ENCODE peak calls at places on chromosomes 1 and 21, in five cellular contexts. One of them, this sample, is unnamed.

GRCh38 chr1:117631361-117631760 is 25.5 kb downstream of the TENT5C start:
- DNase-seq in fibroblast of villous mesenchyme: no peak
- DNase-seq in OCI-LY7: peak; percentile 82
- DNase-seq in psoas muscle: no peak
- DNase-seq in CD8-positive, alpha-beta memory T cell: no peak
- DNase-seq in this sample: no peak

GRCh38 chr1:12809933-12810332 is 18.7 kb downstream of the PRAMEF1 start:
- DNase-seq in fibroblast of villous mesenchyme: no peak
- DNase-seq in OCI-LY7: no peak
- DNase-seq in psoas muscle: no peak
- DNase-seq in CD8-positive, alpha-beta memory T cell: no peak
- DNase-seq in this sample: no peak

GRCh38 chr1:10767282-10767681 is 29.2 kb downstream of the CASZ1 start:
- DNase-seq in fibroblast of villous mesenchyme: no peak
- DNase-seq in OCI-LY7: no peak
- DNase-seq in psoas muscle: no peak
- DNase-seq in CD8-positive, alpha-beta memory T cell: no peak
- DNase-seq in this sample: no peak

GRCh38 chr1:109783436-109783835 is 19.7 kb upstream of the EPS8L3 start:
- DNase-seq in fibroblast of villous mesenchyme: peak; percentile 72
- DNase-seq in OCI-LY7: no peak
- DNase-seq in psoas muscle: no peak
- DNase-seq in CD8-positive, alpha-beta memory T cell: no peak
- DNase-seq in this sample: no peak

GRCh38 chr1:235415008-235415904 is 48.0 kb downstream of the TBCE start:
- DNase-seq in fibroblast of villous mesenchyme: peak; percentile 84
- DNase-seq in OCI-LY7: peak; percentile 77
- DNase-seq in psoas muscle: peak; percentile 40
- DNase-seq in CD8-positive, alpha-beta memory T cell: peak; percentile 38
- DNase-seq in this sample: peak; percentile 41

GRCh38 chr1:117318456-117318855 is 48.8 kb upstream of the MAN1A2 start:
- DNase-seq in fibroblast of villous mesenchyme: no peak
- DNase-seq in OCI-LY7: no peak
- DNase-seq in psoas muscle: no peak
- DNase-seq in CD8-positive, alpha-beta memory T cell: no peak
- DNase-seq in this sample: peak; percentile 48

GRCh38 chr1:14924455-14925325 is 228.9 kb upstream of the TMEM51 start:
- DNase-seq in fibroblast of villous mesenchyme: peak; percentile 65
- DNase-seq in OCI-LY7: no peak
- DNase-seq in psoas muscle: peak; percentile 37
- DNase-seq in CD8-positive, alpha-beta memory T cell: no peak
- DNase-seq in this sample: no peak

GRCh38 chr1:119253366-119253765 is 112.9 kb upstream of the WARS2 start:
- DNase-seq in fibroblast of villous mesenchyme: no peak
- DNase-seq in OCI-LY7: no peak
- DNase-seq in psoas muscle: no peak
- DNase-seq in CD8-positive, alpha-beta memory T cell: no peak
- DNase-seq in this sample: no peak

GRCh38 chr1:202807367-202807925 is 775 bp downstream of the KDM5B start:
- DNase-seq in fibroblast of villous mesenchyme: peak; percentile 49
- DNase-seq in OCI-LY7: no peak
- DNase-seq in psoas muscle: peak; percentile 27
- DNase-seq in CD8-positive, alpha-beta memory T cell: peak; percentile 26
- DNase-seq in this sample: no peak

GRCh38 chr1:235910357-235911299 is 43.9 kb upstream of the LYST start:
- DNase-seq in fibroblast of villous mesenchyme: peak; percentile 91
- DNase-seq in OCI-LY7: no peak
- DNase-seq in psoas muscle: peak; percentile 40
- DNase-seq in CD8-positive, alpha-beta memory T cell: no peak
- DNase-seq in this sample: peak; percentile 91

GRCh38 chr21:42321231-42321630 is 6.0 kb upstream of the TFF3 start:
- DNase-seq in fibroblast of villous mesenchyme: no peak
- DNase-seq in OCI-LY7: no peak
- DNase-seq in psoas muscle: no peak
- DNase-seq in CD8-positive, alpha-beta memory T cell: no peak
- DNase-seq in this sample: no peak

GRCh38 chr21:42321845-42322244 is 6.6 kb upstream of the TFF3 start:
- DNase-seq in fibroblast of villous mesenchyme: no peak
- DNase-seq in OCI-LY7: no peak
- DNase-seq in psoas muscle: no peak
- DNase-seq in CD8-positive, alpha-beta memory T cell: no peak
- DNase-seq in this sample: no peak

GRCh38 chr21:42319851-42320602 is 4.8 kb upstream of the TFF3 start:
- DNase-seq in fibroblast of villous mesenchyme: no peak
- DNase-seq in OCI-LY7: peak; percentile 27
- DNase-seq in psoas muscle: no peak
- DNase-seq in CD8-positive, alpha-beta memory T cell: no peak
- DNase-seq in this sample: no peak

GRCh38 chr21:42320791-42321190 is 5.6 kb upstream of the TFF3 start:
- DNase-seq in fibroblast of villous mesenchyme: no peak
- DNase-seq in OCI-LY7: no peak
- DNase-seq in psoas muscle: no peak
- DNase-seq in CD8-positive, alpha-beta memory T cell: no peak
- DNase-seq in this sample: no peak

DNA sequence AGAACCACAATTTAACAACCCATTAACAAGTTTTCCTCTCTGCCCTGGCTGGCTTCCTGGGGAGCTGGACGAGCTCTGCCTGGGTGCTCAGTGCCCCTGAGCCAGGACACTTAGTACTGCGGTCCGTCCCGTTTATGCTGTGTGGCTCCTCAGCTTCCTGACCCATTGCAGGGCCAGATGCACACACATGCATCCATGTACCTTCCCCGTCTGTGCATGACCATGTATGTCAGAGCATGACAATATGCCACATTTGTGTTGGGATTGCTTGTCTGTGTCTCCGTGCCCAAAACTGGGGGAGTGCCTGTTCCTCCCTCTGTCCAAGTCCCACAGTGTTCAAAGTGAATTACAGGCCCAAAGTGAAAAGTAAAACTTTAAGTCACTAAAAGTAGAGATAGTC is 9.7 kb upstream of the TFF3 start:
- DNase-seq in fibroblast of villous mesenchyme: no peak
- DNase-seq in OCI-LY7: no peak
- DNase-seq in psoas muscle: no peak
- DNase-seq in CD8-positive, alpha-beta memory T cell: no peak
- DNase-seq in this sample: no peak
- H3K4me3 ChIP-seq in fibroblast of villous mesenchyme: no peak overlapping the region
- H3K4me3 ChIP-seq in OCI-LY7: no peak overlapping the region
- H3K4me3 ChIP-seq in psoas muscle: no peak overlapping the region
- H3K4me3 ChIP-seq in CD8-positive, alpha-beta memory T cell: no peak overlapping the region
- H3K4me3 ChIP-seq in this sample: no peak overlapping the region

GRCh38 chr21:38936237-38936636 is 130.5 kb downstream of the ETS2 start:
- DNase-seq in fibroblast of villous mesenchyme: no peak
- DNase-seq in OCI-LY7: no peak
- DNase-seq in psoas muscle: no peak
- DNase-seq in CD8-positive, alpha-beta memory T cell: no peak
- DNase-seq in this sample: no peak

GRCh38 chr21:38942617-38943245 is 137.0 kb downstream of the ETS2 start:
- DNase-seq in fibroblast of villous mesenchyme: no peak
- DNase-seq in OCI-LY7: no peak
- DNase-seq in psoas muscle: no peak
- DNase-seq in CD8-positive, alpha-beta memory T cell: no peak
- DNase-seq in this sample: no peak

GRCh38 chr21:38937844-38938243 is 132.1 kb downstream of the ETS2 start:
- DNase-seq in fibroblast of villous mesenchyme: no peak
- DNase-seq in OCI-LY7: no peak
- DNase-seq in psoas muscle: no peak
- DNase-seq in CD8-positive, alpha-beta memory T cell: no peak
- DNase-seq in this sample: no peak

GRCh38 chr21:38937286-38937790 is 131.6 kb downstream of the ETS2 start:
- DNase-seq in fibroblast of villous mesenchyme: peak; percentile 39
- DNase-seq in OCI-LY7: no peak
- DNase-seq in psoas muscle: no peak
- DNase-seq in CD8-positive, alpha-beta memory T cell: no peak
- DNase-seq in this sample: no peak

GRCh38 chr21:38938343-38938742 is 132.6 kb downstream of the ETS2 start:
- DNase-seq in fibroblast of villous mesenchyme: peak; percentile 34
- DNase-seq in OCI-LY7: peak; percentile 24
- DNase-seq in psoas muscle: no peak
- DNase-seq in CD8-positive, alpha-beta memory T cell: peak; percentile 7
- DNase-seq in this sample: no peak
- H3K4me3 ChIP-seq in fibroblast of villous mesenchyme: no peak overlapping the region
- H3K4me3 ChIP-seq in OCI-LY7: no peak overlapping the region
- H3K4me3 ChIP-seq in psoas muscle: no peak overlapping the region
- H3K4me3 ChIP-seq in CD8-positive, alpha-beta memory T cell: no peak overlapping the region
- H3K4me3 ChIP-seq in this sample: no peak overlapping the region

GRCh38 chr1:45833361-45833760 is 29.9 kb downstream of the MAST2 start:
- DNase-seq in fibroblast of villous mesenchyme: no peak
- DNase-seq in OCI-LY7: no peak
- DNase-seq in psoas muscle: no peak
- DNase-seq in CD8-positive, alpha-beta memory T cell: no peak
- DNase-seq in this sample: no peak
- H3K4me3 ChIP-seq in fibroblast of villous mesenchyme: no peak overlapping the region
- H3K4me3 ChIP-seq in OCI-LY7: no peak overlapping the region
- H3K4me3 ChIP-seq in psoas muscle: no peak overlapping the region
- H3K4me3 ChIP-seq in CD8-positive, alpha-beta memory T cell: no peak overlapping the region
- H3K4me3 ChIP-seq in this sample: no peak overlapping the region

DNA sequence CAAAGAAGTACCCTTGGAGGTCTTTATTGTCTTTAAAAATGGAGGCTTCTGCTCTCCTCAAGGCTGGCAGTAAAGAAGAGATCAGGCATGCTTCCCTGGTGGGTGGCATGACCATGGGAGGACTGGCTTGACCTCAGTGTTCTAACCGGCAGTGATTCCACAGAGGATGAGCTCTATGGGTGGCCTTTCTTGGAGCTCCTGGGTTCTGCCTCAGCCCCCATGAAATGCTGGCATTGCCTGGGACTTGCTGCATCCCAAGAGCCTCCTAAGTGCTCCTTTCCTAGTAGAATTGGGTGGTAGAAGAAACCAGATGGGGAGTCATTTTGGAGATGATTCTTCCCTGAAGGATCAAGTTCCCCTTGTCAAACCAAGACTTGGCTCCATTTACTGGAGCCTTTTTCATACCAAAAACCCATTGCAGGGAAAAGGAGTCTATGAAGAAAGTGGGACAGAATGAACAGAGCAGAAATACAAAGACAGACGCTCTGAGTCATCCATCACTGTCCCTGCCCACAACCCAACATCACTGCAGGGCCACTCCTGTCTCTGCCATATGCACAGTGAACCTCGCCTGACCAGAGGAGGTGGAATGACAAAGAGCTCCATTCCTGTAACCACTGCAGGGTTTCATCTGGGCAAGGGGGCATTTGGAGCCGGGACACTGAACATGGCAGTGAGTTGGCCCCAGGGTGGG is 42.4 kb downstream of the RIMS3 start:
- DNase-seq in fibroblast of villous mesenchyme: no peak
- DNase-seq in OCI-LY7: no peak
- DNase-seq in psoas muscle: no peak
- DNase-seq in CD8-positive, alpha-beta memory T cell: no peak
- DNase-seq in this sample: no peak
- H3K4me3 ChIP-seq in fibroblast of villous mesenchyme: no peak overlapping the region
- H3K4me3 ChIP-seq in OCI-LY7: no peak overlapping the region
- H3K4me3 ChIP-seq in psoas muscle: no peak overlapping the region
- H3K4me3 ChIP-seq in CD8-positive, alpha-beta memory T cell: no peak overlapping the region
- H3K4me3 ChIP-seq in this sample: no peak overlapping the region

DNA sequence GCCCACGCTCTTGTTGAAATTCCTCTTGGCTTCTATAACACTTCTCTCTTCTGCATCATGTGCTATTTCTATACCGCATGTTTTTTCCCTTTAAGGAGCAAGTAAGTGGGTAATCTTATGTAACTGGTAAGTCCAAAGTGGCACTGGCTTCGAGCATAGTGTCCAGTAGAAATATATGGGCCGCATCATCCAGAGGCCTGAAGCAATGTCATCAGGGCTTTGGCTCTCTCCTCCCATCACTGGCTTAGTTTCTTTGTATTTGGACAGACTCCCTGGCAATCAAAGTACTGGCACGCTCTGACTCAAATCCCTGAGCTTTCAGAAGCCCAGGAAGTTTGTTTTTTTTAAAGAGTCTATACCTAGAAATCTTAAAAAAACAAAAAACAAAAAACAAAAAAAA is 17.5 kb downstream of the CHML start:
- DNase-seq in fibroblast of villous mesenchyme: no peak
- DNase-seq in OCI-LY7: no peak
- DNase-seq in psoas muscle: no peak
- DNase-seq in CD8-positive, alpha-beta memory T cell: no peak
- DNase-seq in this sample: no peak
- H3K4me3 ChIP-seq in fibroblast of villous mesenchyme: no peak overlapping the region
- H3K4me3 ChIP-seq in OCI-LY7: no peak overlapping the region
- H3K4me3 ChIP-seq in psoas muscle: no peak overlapping the region
- H3K4me3 ChIP-seq in CD8-positive, alpha-beta memory T cell: no peak overlapping the region
- H3K4me3 ChIP-seq in this sample: no peak overlapping the region